ENCODE peak calls at places on chromosomes 3 and 15, in ten cellular contexts. H is NCI-H1436; K is HCEC 1CT; V is right cardiac atrium; O is NCI-H460; N is ELR; W is GM12891; G is activated CD8-positive, alpha-beta memory T cell treated with anti-CD3 and anti-CD28 coated beads, Interleukin-2, amount 10 ng/mL, durations not matched to agents 7 days and 5 days; Z is NCI-H1092 treated with DMSO at 0.1 percent for 48 hours; E is stimulated activated CD4-positive, alpha-beta T cell treated with anti-CD3 and anti-CD28 coated beads, Interleukin-2, amount 100 ng/mL, for 48 hours. D is an unnamed sample.

GRCh38 chr3:177580437-177580836 is 383.2 kb upstream of the TBL1XR1 start:
- DNase-seq in H (no peak), K (no peak), V (no peak), O (no peak), N (no peak), W (no peak), G (no peak), Z (no peak), E (no peak), D (no peak)

GRCh38 chr15:99365232-99365631 is 114.0 kb downstream of the LRRC28 start:
- DNase-seq in H (no peak), K (no peak), V (no peak), O (no peak), N (no peak), W (peak; percentile 20), G (no peak), Z (no peak), E (no peak), D (no peak)

GRCh38 chr3:45345849-45346535 is 42.4 kb upstream of the LARS2 start:
- DNase-seq in H (no peak), K (no peak), V (no peak), O (no peak), N (no peak), W (no peak), G (no peak), Z (no peak), E (no peak), D (no peak)

GRCh38 chr3:31858439-31858838 is 122.6 kb downstream of the OSBPL10 start:
- DNase-seq in H (no peak), K (peak; percentile 6), V (no peak), O (no peak), N (peak; percentile 8), W (no peak), G (no peak), Z (peak; percentile 20), E (no peak), D (no peak)

GRCh38 chr3:32502089-32502943 is at the start of gene CMTM6:
- DNase-seq in H (peak; percentile 30), K (peak; percentile 92), V (peak; percentile 85), O (peak; percentile 70), N (peak; percentile 82), W (peak; percentile 86), G (peak; percentile 84), Z (peak; percentile 55), E (peak; percentile 69), D (peak; percentile 62)

GRCh38 chr15:25437751-25438600 is 848 bp downstream of the UBE3A start:
- DNase-seq in H (peak; percentile 15), K (peak; percentile 42), V (peak; percentile 65), O (peak; percentile 18), N (peak; percentile 58), W (peak; percentile 32), G (peak; percentile 74), Z (peak; percentile 47), E (peak; percentile 51), D (peak; percentile 35)

GRCh38 chr15:39125904-39126303 is 455.0 kb upstream of the THBS1 start:
- DNase-seq in H (no peak), K (peak; percentile 57), V (no peak), O (peak; percentile 36), N (peak; percentile 78), W (peak; percentile 32), G (peak; percentile 43), Z (peak; percentile 34), E (peak; percentile 18), D (peak; percentile 6)

GRCh38 chr15:81792646-81793045 is 253.2 kb downstream of the MEX3B start:
- DNase-seq in H (no peak), K (no peak), V (no peak), O (no peak), N (no peak), W (no peak), G (no peak), Z (no peak), E (no peak), D (no peak)

GRCh38 chr3:8080464-8080863 is 421.2 kb upstream of the LMCD1 start:
- DNase-seq in H (no peak), K (no peak), V (no peak), O (no peak), N (no peak), W (no peak), G (no peak), Z (no peak), E (no peak), D (no peak)

GRCh38 chr3:114384558-114384903 is 90.7 kb downstream of the TIGIT start:
- DNase-seq in H (no peak), K (peak; percentile 41), V (no peak), O (no peak), N (no peak), W (no peak), G (no peak), Z (no peak), E (no peak), D (no peak)

GRCh38 chr15:92545996-92546395 is 109.6 kb downstream of the FAM174B start:
- DNase-seq in H (no peak), K (no peak), V (no peak), O (no peak), N (no peak), W (no peak), G (no peak), Z (no peak), E (no peak), D (no peak)

GRCh38 chr3:195758721-195759353 is 38.1 kb downstream of the MUC20 start:
- DNase-seq in H (no peak), K (no peak), V (no peak), O (no peak), N (no peak), W (no peak), G (no peak), Z (no peak), E (no peak), D (no peak)

GRCh38 chr3:172355836-172356235 is 92.4 kb downstream of the GHSR start:
- DNase-seq in H (peak; percentile 69), K (peak; percentile 89), V (no peak), O (no peak), N (peak; percentile 83), W (no peak), G (no peak), Z (peak; percentile 5), E (no peak), D (peak; percentile 91)

GRCh38 chr3:49616491-49616941 is 57.6 kb upstream of the APEH start:
- DNase-seq in H (no peak), K (peak; percentile 30), V (no peak), O (no peak), N (peak; percentile 26), W (no peak), G (no peak), Z (no peak), E (no peak), D (no peak)